ENCODE peak calls at places on chromosome 13, in nine cellular contexts. One of them, this sample, is unnamed.

GRCh38 chr13:112689498-112690241 is at the start of gene ATP11A:
- DNase-seq in tibial nerve: peak
- DNase-seq in suprapubic skin: peak
- DNase-seq in K562: peak
- DNase-seq in transverse colon: peak
- DNase-seq in GM12878: no peak
- DNase-seq in stomach: peak
- DNase-seq in ovary: peak
- DNase-seq in A549: peak
- DNase-seq in this sample: peak

GRCh38 chr13:89097994-89098393 is 1426.8 kb downstream of the SLITRK5 start:
- DNase-seq in tibial nerve: no peak
- DNase-seq in suprapubic skin: no peak
- DNase-seq in K562: no peak
- DNase-seq in transverse colon: no peak
- DNase-seq in GM12878: no peak
- DNase-seq in stomach: no peak
- DNase-seq in ovary: no peak
- DNase-seq in A549: no peak
- DNase-seq in this sample: no peak

GRCh38 chr13:46751811-46752635 is 44.9 kb downstream of the ESD start:
- DNase-seq in tibial nerve: no peak
- DNase-seq in suprapubic skin: no peak
- DNase-seq in K562: no peak
- DNase-seq in transverse colon: no peak
- DNase-seq in GM12878: peak
- DNase-seq in stomach: no peak
- DNase-seq in ovary: no peak
- DNase-seq in A549: no peak
- DNase-seq in this sample: no peak

GRCh38 chr13:100666124-100666523 is 8.5 kb downstream of the TMTC4 start:
- DNase-seq in tibial nerve: no peak
- DNase-seq in suprapubic skin: no peak
- DNase-seq in K562: no peak
- DNase-seq in transverse colon: no peak
- DNase-seq in GM12878: no peak
- DNase-seq in stomach: no peak
- DNase-seq in ovary: no peak
- DNase-seq in A549: no peak
- DNase-seq in this sample: no peak

GRCh38 chr13:53200075-53200474 is 171.5 kb downstream of the OLFM4 start:
- DNase-seq in tibial nerve: no peak
- DNase-seq in suprapubic skin: no peak
- DNase-seq in K562: no peak
- DNase-seq in transverse colon: no peak
- DNase-seq in GM12878: no peak
- DNase-seq in stomach: no peak
- DNase-seq in ovary: no peak
- DNase-seq in A549: no peak
- DNase-seq in this sample: no peak

GRCh38 chr13:29758591-29759114 is 91.8 kb downstream of the UBL3 start:
- DNase-seq in tibial nerve: no peak
- DNase-seq in suprapubic skin: no peak
- DNase-seq in K562: peak
- DNase-seq in transverse colon: peak
- DNase-seq in GM12878: peak
- DNase-seq in stomach: peak
- DNase-seq in ovary: no peak
- DNase-seq in A549: no peak
- DNase-seq in this sample: no peak

GRCh38 chr13:110316196-110316595 is 9.1 kb downstream of the COL4A2 start:
- DNase-seq in tibial nerve: no peak
- DNase-seq in suprapubic skin: no peak
- DNase-seq in K562: no peak
- DNase-seq in transverse colon: no peak
- DNase-seq in GM12878: no peak
- DNase-seq in stomach: no peak
- DNase-seq in ovary: no peak
- DNase-seq in A549: no peak
- DNase-seq in this sample: peak

GRCh38 chr13:34738251-34739170 is 203.6 kb upstream of the NBEA start:
- DNase-seq in tibial nerve: no peak
- DNase-seq in suprapubic skin: no peak
- DNase-seq in K562: no peak
- DNase-seq in transverse colon: no peak
- DNase-seq in GM12878: no peak
- DNase-seq in stomach: no peak
- DNase-seq in ovary: no peak
- DNase-seq in A549: no peak
- DNase-seq in this sample: no peak

GRCh38 chr13:21957833-21958232 is 287.0 kb downstream of the FGF9 start:
- DNase-seq in tibial nerve: no peak
- DNase-seq in suprapubic skin: no peak
- DNase-seq in K562: no peak
- DNase-seq in transverse colon: no peak
- DNase-seq in GM12878: no peak
- DNase-seq in stomach: no peak
- DNase-seq in ovary: no peak
- DNase-seq in A549: no peak
- DNase-seq in this sample: no peak

GRCh38 chr13:21256351-21256761 is 79.9 kb downstream of the MRPL57 start:
- DNase-seq in tibial nerve: no peak
- DNase-seq in suprapubic skin: no peak
- DNase-seq in K562: no peak
- DNase-seq in transverse colon: no peak
- DNase-seq in GM12878: no peak
- DNase-seq in stomach: no peak
- DNase-seq in ovary: no peak
- DNase-seq in A549: no peak
- DNase-seq in this sample: no peak

GRCh38 chr13:36965767-36966166 is 33.4 kb downstream of the ALG5 start:
- DNase-seq in tibial nerve: no peak
- DNase-seq in suprapubic skin: no peak
- DNase-seq in K562: no peak
- DNase-seq in transverse colon: no peak
- DNase-seq in GM12878: no peak
- DNase-seq in stomach: no peak
- DNase-seq in ovary: no peak
- DNase-seq in A549: no peak
- DNase-seq in this sample: no peak

GRCh38 chr13:54194233-54195024 is 1165.8 kb downstream of the OLFM4 start:
- DNase-seq in tibial nerve: no peak
- DNase-seq in suprapubic skin: no peak
- DNase-seq in K562: no peak
- DNase-seq in transverse colon: no peak
- DNase-seq in GM12878: no peak
- DNase-seq in stomach: no peak
- DNase-seq in ovary: no peak
- DNase-seq in A549: no peak
- DNase-seq in this sample: no peak

GRCh38 chr13:111323950-111324651 is 3.7 kb downstream of the TEX29 start:
- DNase-seq in tibial nerve: no peak
- DNase-seq in suprapubic skin: no peak
- DNase-seq in K562: no peak
- DNase-seq in transverse colon: no peak
- DNase-seq in GM12878: no peak
- DNase-seq in stomach: peak
- DNase-seq in ovary: no peak
- DNase-seq in A549: no peak
- DNase-seq in this sample: peak

GRCh38 chr13:20161275-20161950 is 561 bp upstream of the GJA3 start:
- DNase-seq in tibial nerve: no peak
- DNase-seq in suprapubic skin: no peak
- DNase-seq in K562: no peak
- DNase-seq in transverse colon: peak
- DNase-seq in GM12878: no peak
- DNase-seq in stomach: no peak
- DNase-seq in ovary: no peak
- DNase-seq in A549: no peak
- DNase-seq in this sample: no peak

DNA sequence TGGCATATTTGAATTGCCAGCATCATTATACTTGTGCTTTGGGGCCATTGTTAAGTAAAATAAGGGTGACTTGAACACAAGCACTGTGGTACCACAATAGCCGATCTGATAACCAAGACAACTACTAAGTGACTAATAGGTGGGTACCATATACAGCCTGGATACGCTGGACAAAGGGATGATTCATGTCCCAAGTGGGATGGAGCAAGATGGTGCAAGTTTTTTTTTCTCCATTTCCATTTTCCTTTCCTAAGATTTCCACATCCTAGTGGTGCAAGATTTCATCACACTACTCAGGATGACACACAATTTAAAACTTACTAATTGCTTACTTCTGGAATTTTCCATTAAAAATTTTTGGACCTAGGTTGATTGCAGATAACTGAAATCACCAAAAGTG is 15.1 kb downstream of the BRCA2 start:
- DNase-seq in tibial nerve: no peak
- DNase-seq in suprapubic skin: no peak
- DNase-seq in K562: no peak
- DNase-seq in transverse colon: no peak
- DNase-seq in GM12878: no peak
- DNase-seq in stomach: no peak
- DNase-seq in ovary: no peak
- DNase-seq in A549: no peak
- DNase-seq in this sample: no peak
- TF ChIP-seq EP300 in tibial nerve: no peak
- TF ChIP-seq EP300 in suprapubic skin: no peak
- TF ChIP-seq EP300 in K562: no peak
- TF ChIP-seq EP300 in transverse colon: no peak
- TF ChIP-seq EP300 in GM12878: no peak
- TF ChIP-seq EP300 in stomach: no peak
- TF ChIP-seq EP300 in ovary: no peak
- TF ChIP-seq EP300 in A549: no peak
- TF ChIP-seq EP300 in this sample: no peak

DNA sequence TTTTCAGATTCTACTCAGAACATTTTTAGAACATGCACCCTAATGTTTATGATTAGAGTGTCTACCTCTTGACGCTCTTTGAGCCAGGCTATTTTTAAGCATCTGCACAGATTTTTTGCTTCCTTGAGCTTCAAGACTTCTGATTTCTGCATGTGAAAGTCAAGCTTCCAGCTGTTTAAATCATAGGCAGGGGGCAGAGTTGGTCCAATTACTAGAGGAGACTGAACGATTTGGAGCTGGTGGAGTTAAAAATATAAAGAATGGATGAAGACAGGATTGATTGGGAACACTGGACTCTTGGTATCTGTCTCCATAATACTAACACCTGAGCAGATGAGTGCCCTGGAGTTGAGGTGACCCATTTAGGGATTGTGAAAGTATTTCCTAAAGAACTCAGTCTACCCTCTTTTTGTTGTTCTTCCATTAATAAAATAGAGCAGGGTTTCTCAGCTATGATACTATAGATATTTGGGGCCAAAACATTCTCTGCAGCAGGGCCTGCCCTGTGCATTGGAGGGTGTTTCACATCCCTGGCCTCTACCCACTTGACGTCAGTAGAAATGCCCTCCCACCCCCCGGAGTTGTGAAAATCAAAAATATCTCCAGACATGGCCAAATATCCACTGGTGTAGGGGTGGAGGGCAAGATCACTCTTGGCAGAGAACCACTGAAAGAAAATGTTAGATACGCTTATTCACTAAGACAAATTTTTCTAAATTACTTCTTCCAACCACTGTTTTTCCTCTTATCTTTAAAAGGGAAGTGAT is 160.1 kb downstream of the COG6 start:
- DNase-seq in tibial nerve: no peak
- DNase-seq in suprapubic skin: no peak
- DNase-seq in K562: no peak
- DNase-seq in transverse colon: no peak
- DNase-seq in GM12878: no peak
- DNase-seq in stomach: no peak
- DNase-seq in ovary: peak
- DNase-seq in A549: no peak
- DNase-seq in this sample: no peak
- TF ChIP-seq EP300 in tibial nerve: no peak
- TF ChIP-seq EP300 in suprapubic skin: no peak
- TF ChIP-seq EP300 in K562: no peak
- TF ChIP-seq EP300 in transverse colon: no peak
- TF ChIP-seq EP300 in GM12878: no peak
- TF ChIP-seq EP300 in stomach: no peak
- TF ChIP-seq EP300 in ovary: no peak
- TF ChIP-seq EP300 in A549: no peak
- TF ChIP-seq EP300 in this sample: no peak

GRCh38 chr13:84927442-84928169 is 871.6 kb downstream of the SLITRK6 start:
- DNase-seq in tibial nerve: no peak
- DNase-seq in suprapubic skin: no peak
- DNase-seq in K562: no peak
- DNase-seq in transverse colon: no peak
- DNase-seq in GM12878: no peak
- DNase-seq in stomach: no peak
- DNase-seq in ovary: no peak
- DNase-seq in A549: no peak
- DNase-seq in this sample: no peak

DNA sequence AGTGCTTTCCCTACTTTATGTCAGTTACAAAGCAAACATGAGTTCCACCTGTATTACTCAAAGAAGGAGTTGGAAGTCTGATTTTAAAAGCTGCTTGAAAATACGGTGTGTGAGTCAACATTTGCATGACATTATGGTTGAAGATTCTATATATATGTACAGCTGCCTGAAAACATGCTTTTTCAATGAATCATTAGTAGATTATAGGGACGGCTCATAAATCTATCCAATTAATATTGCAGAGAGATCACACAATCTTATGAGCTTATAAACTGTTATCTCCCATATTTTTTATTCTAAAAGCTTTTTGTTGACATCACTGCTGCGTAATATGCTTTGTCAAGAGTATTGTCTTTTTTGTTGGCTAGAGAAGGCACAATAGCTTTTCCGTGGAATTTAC is 873.8 kb downstream of the SLITRK6 start:
- DNase-seq in tibial nerve: no peak
- DNase-seq in suprapubic skin: no peak
- DNase-seq in K562: no peak
- DNase-seq in transverse colon: no peak
- DNase-seq in GM12878: no peak
- DNase-seq in stomach: no peak
- DNase-seq in ovary: no peak
- DNase-seq in A549: no peak
- DNase-seq in this sample: no peak
- TF ChIP-seq EP300 in tibial nerve: no peak
- TF ChIP-seq EP300 in suprapubic skin: no peak
- TF ChIP-seq EP300 in K562: no peak
- TF ChIP-seq EP300 in transverse colon: no peak
- TF ChIP-seq EP300 in GM12878: no peak
- TF ChIP-seq EP300 in stomach: no peak
- TF ChIP-seq EP300 in ovary: no peak
- TF ChIP-seq EP300 in A549: no peak
- TF ChIP-seq EP300 in this sample: no peak

DNA sequence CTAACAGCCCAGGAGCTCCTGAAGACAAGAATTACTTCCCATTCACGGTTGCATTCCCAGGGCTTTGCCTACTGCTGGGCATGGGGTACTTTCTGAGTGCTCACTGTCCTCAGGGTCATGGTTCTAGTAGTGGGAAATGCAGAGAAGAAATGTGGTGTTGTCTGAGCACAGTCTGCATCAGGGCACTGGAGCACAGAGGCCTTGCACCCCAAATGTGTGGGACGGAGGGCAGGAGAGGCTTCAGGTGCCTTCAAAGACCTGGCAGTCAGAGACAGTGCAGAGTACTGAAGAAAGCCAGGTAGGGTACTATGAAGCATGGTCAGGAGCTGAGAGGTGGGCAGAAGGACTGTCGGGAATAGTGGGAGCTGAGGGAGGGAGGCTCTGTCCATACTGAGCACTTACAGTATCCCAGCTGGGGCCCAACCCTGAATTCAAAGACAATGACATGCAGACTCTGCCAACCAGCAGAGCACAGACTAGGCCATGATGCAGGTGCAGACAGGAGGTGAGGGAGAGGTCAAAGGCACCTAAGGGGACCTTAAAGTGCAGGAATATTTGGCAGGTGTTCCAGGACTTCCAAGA is 144.4 kb downstream of the USP12 start:
- DNase-seq in tibial nerve: no peak
- DNase-seq in suprapubic skin: no peak
- DNase-seq in K562: no peak
- DNase-seq in transverse colon: no peak
- DNase-seq in GM12878: no peak
- DNase-seq in stomach: no peak
- DNase-seq in ovary: no peak
- DNase-seq in A549: no peak
- DNase-seq in this sample: no peak
- TF ChIP-seq EP300 in tibial nerve: no peak
- TF ChIP-seq EP300 in suprapubic skin: no peak
- TF ChIP-seq EP300 in K562: no peak
- TF ChIP-seq EP300 in transverse colon: no peak
- TF ChIP-seq EP300 in GM12878: no peak
- TF ChIP-seq EP300 in stomach: no peak
- TF ChIP-seq EP300 in ovary: no peak
- TF ChIP-seq EP300 in A549: no peak
- TF ChIP-seq EP300 in this sample: no peak